ENCODE peak calls at places on chromosomes 2 and 18, in eight cellular contexts. U is adrenal gland; B is heart right ventricle; R is Peyer's patch; V is right lobe of liver; S is ovary; Q is CD4-positive, CD25-positive, alpha-beta regulatory T cell; P is mammary epithelial cell. F is an unnamed sample.

GRCh38 chr2:65528241-65528574 is 95.8 kb upstream of the SPRED2 start:
- DNase-seq in U (no peak), B (no peak), R (no peak), V (no peak), S (no peak), Q (no peak), P (peak; percentile 26), F (no peak)

GRCh38 chr2:69668598-69668997 is 25.1 kb upstream of the AAK1 start:
- DNase-seq in U (no peak), B (no peak), R (no peak), V (no peak), S (no peak), Q (no peak), P (peak; percentile 27), F (no peak)

GRCh38 chr2:236168110-236169067 is at the start of gene GBX2:
- DNase-seq in U (no peak), B (no peak), R (peak; percentile 72), V (no peak), S (peak; percentile 27), Q (no peak), P (peak; percentile 66), F (peak; percentile 60)

GRCh38 chr2:44955593-44956449 is 14.3 kb downstream of the SIX3 start:
- DNase-seq in U (peak; percentile 70), B (peak; percentile 79), R (peak; percentile 85), V (peak; percentile 81), S (peak; percentile 70), Q (peak; percentile 69), P (peak; percentile 54), F (peak; percentile 94)

GRCh38 chr2:29139731-29140130 is 24.5 kb downstream of the CLIP4 start:
- DNase-seq in U (no peak), B (no peak), R (no peak), V (no peak), S (no peak), Q (no peak), P (no peak), F (no peak)

GRCh38 chr2:226490172-226490571 is 309.4 kb downstream of the IRS1 start:
- DNase-seq in U (no peak), B (no peak), R (no peak), V (no peak), S (no peak), Q (no peak), P (no peak), F (no peak)

GRCh38 chr2:19568809-19569208 is 210.4 kb upstream of the OSR1 start:
- DNase-seq in U (no peak), B (no peak), R (no peak), V (no peak), S (no peak), Q (no peak), P (no peak), F (no peak)

GRCh38 chr2:118127250-118127649 is 39.0 kb downstream of the INSIG2 start:
- DNase-seq in U (no peak), B (no peak), R (no peak), V (no peak), S (no peak), Q (no peak), P (no peak), F (no peak)

GRCh38 chr2:159459279-159459678 is 157.1 kb downstream of the BAZ2B start:
- DNase-seq in U (no peak), B (no peak), R (no peak), V (no peak), S (no peak), Q (no peak), P (no peak), F (no peak)

GRCh38 chr2:241003047-241003360 is 4.6 kb downstream of the SNED1 start:
- DNase-seq in U (no peak), B (no peak), R (no peak), V (no peak), S (no peak), Q (no peak), P (no peak), F (no peak)

GRCh38 chr2:224027070-224027469 is 12.0 kb downstream of the SERPINE2 start:
- DNase-seq in U (no peak), B (no peak), R (no peak), V (no peak), S (no peak), Q (no peak), P (no peak), F (no peak)
- H3K4me3 ChIP-seq in U (no peak overlapping the region), B (no peak overlapping the region), R (no peak overlapping the region), V (no peak overlapping the region), S (no peak overlapping the region), Q (no peak overlapping the region), P (no peak overlapping the region), F (no peak overlapping the region)

DNA sequence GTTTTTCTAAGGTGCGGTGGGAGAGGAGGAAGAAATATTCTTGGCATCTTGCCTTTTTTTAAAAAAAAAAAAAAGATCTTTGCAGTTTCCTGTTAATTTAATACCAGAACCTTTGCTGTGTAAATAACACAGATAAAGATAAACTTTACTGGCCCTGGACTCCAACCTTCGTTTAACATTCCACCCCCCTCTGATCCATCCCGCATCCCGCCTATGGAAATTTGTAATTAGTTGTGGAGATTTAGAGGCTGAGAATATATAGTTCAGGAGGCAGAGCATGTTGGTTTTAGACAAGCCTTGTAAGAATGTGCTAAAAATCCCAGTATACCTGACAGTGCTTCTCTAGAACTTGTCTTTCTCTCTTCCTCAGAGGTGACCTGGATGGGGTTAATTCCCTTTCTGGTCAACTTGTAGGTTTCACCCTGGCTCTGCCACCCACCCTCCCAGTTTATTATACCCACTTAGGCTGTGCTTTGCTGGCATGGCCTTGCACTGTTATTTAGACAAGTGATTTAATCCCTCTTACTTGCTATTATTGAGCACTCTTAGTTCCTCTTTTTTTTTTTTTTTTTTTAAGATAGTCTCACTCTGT is 2.9 kb upstream of the C2orf72 start:
- DNase-seq in U (no peak), B (no peak), R (no peak), V (no peak), S (no peak), Q (no peak), P (no peak), F (no peak)
- H3K27me3 ChIP-seq in U (peaks cover 23% of the 10 kb centered on the region), B (peaks cover 76% of the 10 kb centered on the region), R (no peaks in the 10 kb centered on the region), V (no peaks in the 10 kb centered on the region), S (no peaks in the 10 kb centered on the region), Q (peaks cover 16% of the 10 kb centered on the region), P (peaks cover 11% of the 10 kb centered on the region), F (peaks cover 59% of the 10 kb centered on the region)

DNA sequence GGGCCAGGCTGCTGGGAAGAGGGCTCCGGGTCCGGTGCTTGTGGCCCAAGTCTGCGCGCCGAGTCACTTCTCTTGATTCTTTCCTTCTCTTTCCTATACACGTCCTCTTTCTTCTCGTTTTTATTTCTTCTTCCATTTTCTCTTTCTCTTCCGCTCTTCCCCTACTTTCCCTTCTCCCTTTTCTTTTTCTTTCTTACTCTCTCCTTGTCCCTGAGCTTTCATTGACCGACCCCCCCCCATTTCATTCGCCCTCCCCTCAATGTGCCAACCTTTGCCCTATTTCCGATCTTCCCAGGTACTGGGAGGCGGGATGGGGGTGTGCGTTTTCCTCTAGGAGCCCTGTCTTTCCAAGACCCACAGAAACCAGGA is 1.8 kb downstream of the ONECUT2 start:
- DNase-seq in U (no peak), B (no peak), R (no peak), V (no peak), S (no peak), Q (no peak), P (no peak), F (no peak)
- H3K4me3 ChIP-seq in U (no peak overlapping the region), B (no peak overlapping the region), R (peak overlapping the region; percentile 63), V (peak overlapping the region; percentile 55), S (no peak overlapping the region), Q (no peak overlapping the region), P (no peak overlapping the region), F (peak overlapping the region; percentile 10)

GRCh38 chr2:10970666-10971065 is 58.9 kb downstream of the KCNF1 start:
- DNase-seq in U (no peak), B (no peak), R (no peak), V (no peak), S (no peak), Q (no peak), P (no peak), F (no peak)

GRCh38 chr2:10971855-10972348 is 60.2 kb downstream of the KCNF1 start:
- DNase-seq in U (no peak), B (no peak), R (no peak), V (no peak), S (no peak), Q (no peak), P (no peak), F (peak; percentile 46)

GRCh38 chr2:10973766-10974165 is 62.0 kb downstream of the KCNF1 start:
- DNase-seq in U (no peak), B (no peak), R (no peak), V (no peak), S (no peak), Q (no peak), P (no peak), F (no peak)

GRCh38 chr2:10971131-10971854 is 59.6 kb downstream of the KCNF1 start:
- DNase-seq in U (no peak), B (no peak), R (no peak), V (no peak), S (no peak), Q (no peak), P (no peak), F (peak; percentile 48)

DNA sequence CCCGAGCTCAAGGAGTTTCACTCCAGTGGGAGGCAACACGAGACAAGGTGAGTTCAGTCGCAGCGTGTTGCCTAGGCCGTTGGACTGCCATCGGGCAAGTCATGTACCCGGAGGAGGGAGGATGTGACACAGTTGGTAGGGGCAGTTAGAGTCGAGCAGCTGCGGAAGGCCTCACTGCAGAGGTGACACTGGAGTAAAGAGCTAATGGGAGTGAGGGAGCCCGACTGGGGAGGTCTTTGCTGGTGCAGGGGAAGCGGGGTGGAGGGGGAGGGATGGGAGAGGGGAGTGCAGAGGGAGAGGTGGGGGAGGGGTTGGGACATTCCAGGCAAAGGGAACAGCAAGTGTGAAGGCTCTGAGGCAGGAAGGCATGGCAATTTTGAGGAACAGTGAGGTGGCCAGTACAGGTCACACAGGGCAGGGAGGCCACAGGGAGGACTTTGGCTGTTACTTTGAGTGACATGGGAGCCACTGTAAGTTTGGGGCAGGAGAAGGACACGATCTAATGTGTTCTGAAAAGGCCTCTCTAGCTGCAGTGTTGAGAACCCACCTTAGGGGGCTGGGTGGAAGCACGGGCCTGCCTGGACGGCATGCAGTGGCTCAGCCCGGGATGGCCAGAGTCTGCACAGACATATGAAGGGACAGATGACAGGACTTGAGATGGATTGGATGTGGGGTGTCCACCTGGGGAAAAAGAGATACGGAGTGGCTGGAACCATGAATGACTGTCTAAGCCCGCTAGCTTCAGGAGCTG is 61.1 kb downstream of the KCNF1 start:
- DNase-seq in U (no peak), B (no peak), R (no peak), V (no peak), S (no peak), Q (no peak), P (no peak), F (peak; percentile 54)
- H3K27me3 ChIP-seq in U (no peaks in the 10 kb centered on the region), B (peaks cover 39% of the 10 kb centered on the region), R (no peaks in the 10 kb centered on the region), V (no peaks in the 10 kb centered on the region), S (no peaks in the 10 kb centered on the region), Q (no peaks in the 10 kb centered on the region), P (peaks cover 4% of the 10 kb centered on the region), F (peaks cover 11% of the 10 kb centered on the region)